ENCODE peak calls at places on chromosomes 16 and 17, in seven cellular contexts. W is sigmoid colon, N is WTC11, T is GM13976, P is dorsolateral prefrontal cortex, E is progenitor cell of endocrine pancreas, A is right lobe of liver. X is an unnamed sample.

GRCh38 chr17:66952031-66952524 is 12.4 kb upstream of the CACNG4 start:
- DNase-seq in A (peak; percentile 28), N (peak; percentile 36), W (no peak), P (no peak), E (no peak), T (no peak), X (peak; percentile 60)

GRCh38 chr17:9880582-9880999 is 24.5 kb downstream of the RCVRN start:
- DNase-seq in W (no peak), P (no peak), A (no peak), T (no peak), N (no peak), E (no peak), X (no peak)

GRCh38 chr16:54374136-54374535 is 87.5 kb upstream of the IRX3 start:
- DNase-seq in A (no peak), W (no peak), T (no peak), E (no peak), N (no peak), P (no peak), X (no peak)

GRCh38 chr17:79925242-79925957 is 86.2 kb upstream of the CBX4 start:
- DNase-seq in P (peak; percentile 57), T (no peak), N (no peak), W (no peak), A (peak; percentile 85), E (no peak), X (peak; percentile 83)

GRCh38 chr16:89274561-89275283 is 57.2 kb downstream of the ZNF778 start:
- DNase-seq in P (no peak), W (no peak), T (no peak), N (no peak), A (no peak), E (no peak), X (peak; percentile 28)

GRCh38 chr17:27575100-27575911 is 55.7 kb upstream of the LGALS9 start:
- DNase-seq in W (no peak), N (no peak), E (no peak), T (no peak), A (no peak), P (no peak), X (no peak)

GRCh38 chr16:87325480-87325879 is 8.3 kb upstream of the C16orf95 start:
- DNase-seq in P (no peak), T (no peak), A (no peak), W (no peak), N (no peak), E (no peak), X (no peak)

GRCh38 chr17:6948562-6948961 is 47.3 kb upstream of the ALOX12 start:
- DNase-seq in E (no peak), W (no peak), N (no peak), A (no peak), T (no peak), P (no peak), X (no peak)

GRCh38 chr17:9383828-9384227 is 191.8 kb downstream of the STX8 start:
- DNase-seq in W (no peak), N (no peak), E (no peak), A (no peak), P (no peak), T (no peak), X (no peak)

GRCh38 chr17:55086635-55087058 is 118.1 kb downstream of the STXBP4 start:
- DNase-seq in T (no peak), P (no peak), W (no peak), A (no peak), E (no peak), N (no peak), X (no peak)

GRCh38 chr16:50284131-50284911 is 18.0 kb downstream of the ADCY7 start:
- DNase-seq in P (no peak), E (no peak), W (no peak), A (peak; percentile 82), T (no peak), N (no peak), X (peak; percentile 65)

DNA sequence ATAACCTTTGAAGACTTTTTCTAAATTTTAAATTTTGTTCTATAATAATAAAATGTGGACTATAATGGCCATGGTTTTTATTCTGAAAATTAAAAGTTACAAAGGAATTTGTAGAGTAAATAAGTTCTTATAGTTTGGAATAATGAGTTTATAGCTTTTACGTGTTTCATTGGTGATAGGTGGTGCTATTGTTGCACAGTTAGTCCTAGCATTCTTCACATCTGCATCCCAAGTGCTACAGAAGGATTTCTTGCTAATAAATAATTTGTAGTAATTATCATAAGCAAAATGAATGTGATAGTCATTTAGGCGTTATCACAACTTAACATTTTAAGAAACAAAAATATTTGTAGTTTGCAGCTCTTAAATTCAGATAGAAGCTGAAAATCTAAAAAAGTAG is 67.9 kb downstream of the BCAS3 start:
- DNase-seq in T (no peak), A (no peak), P (no peak), W (no peak), E (no peak), N (no peak), X (no peak)
- TF ChIP-seq CTCF in T (no peak), A (peak; percentile 7), P (peak; percentile 36), W (no peak), E (no peak), N (no peak), X (no peak)

GRCh38 chr17:33531311-33531710 is 238.2 kb upstream of the ASIC2 start:
- DNase-seq in E (no peak), P (no peak), A (no peak), T (no peak), N (no peak), W (no peak), X (no peak)

GRCh38 chr17:33534063-33534462 is 241.0 kb upstream of the ASIC2 start:
- DNase-seq in E (no peak), T (no peak), W (no peak), P (no peak), N (no peak), A (no peak), X (no peak)
- TF ChIP-seq CTCF in E (no peak), T (no peak), W (no peak), P (no peak), N (no peak), A (no peak), X (no peak)

DNA sequence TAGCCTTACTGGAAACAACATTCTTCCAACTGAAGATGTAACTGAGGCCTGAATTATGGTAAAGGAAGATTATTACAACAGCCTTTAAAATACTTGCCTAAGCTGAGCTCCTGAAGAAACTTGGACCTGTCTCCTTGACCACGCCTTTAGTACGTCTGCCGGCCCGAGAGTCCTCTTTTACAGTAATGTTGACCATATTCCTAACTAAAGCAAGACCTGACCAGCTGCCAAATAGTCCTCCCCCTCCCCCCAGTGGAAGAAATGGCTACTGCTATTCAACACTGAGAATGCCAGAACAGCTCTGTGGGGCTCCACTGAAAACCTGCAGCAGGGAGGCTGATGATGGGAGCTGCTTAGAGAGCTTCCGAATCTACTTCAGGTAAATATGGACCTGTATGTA is 12.6 kb upstream of the FOXJ1 start:
- DNase-seq in T (no peak), W (peak; percentile 69), E (no peak), N (no peak), A (no peak), P (no peak), X (no peak)
- TF ChIP-seq CTCF in T (no peak), W (no peak), E (peak; percentile 39), N (no peak), A (no peak), P (no peak), X (no peak)

DNA sequence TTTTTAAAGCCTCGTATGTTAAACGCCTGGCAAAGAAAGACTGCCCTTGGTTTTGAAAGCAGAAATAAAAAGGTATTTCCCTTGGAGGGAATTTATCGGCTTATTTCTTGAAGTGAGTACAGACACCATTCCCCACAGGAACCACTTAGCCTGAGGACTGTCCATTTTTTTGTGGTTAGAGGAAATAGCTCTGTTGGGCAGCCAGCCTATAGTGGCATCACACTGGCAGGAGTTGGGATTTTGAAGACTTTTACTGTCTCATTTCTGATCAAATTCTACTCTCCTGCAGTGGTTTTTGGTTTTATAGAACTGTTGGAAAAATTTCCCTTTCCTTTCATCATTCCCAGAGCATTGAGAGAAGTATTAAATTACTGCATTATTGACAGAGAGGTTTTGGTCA is 34.1 kb upstream of the CDC6 start:
- DNase-seq in N (no peak), P (no peak), W (no peak), T (no peak), A (no peak), E (no peak), X (no peak)
- TF ChIP-seq CTCF in N (no peak), P (no peak), W (no peak), T (no peak), A (no peak), E (no peak), X (no peak)

DNA sequence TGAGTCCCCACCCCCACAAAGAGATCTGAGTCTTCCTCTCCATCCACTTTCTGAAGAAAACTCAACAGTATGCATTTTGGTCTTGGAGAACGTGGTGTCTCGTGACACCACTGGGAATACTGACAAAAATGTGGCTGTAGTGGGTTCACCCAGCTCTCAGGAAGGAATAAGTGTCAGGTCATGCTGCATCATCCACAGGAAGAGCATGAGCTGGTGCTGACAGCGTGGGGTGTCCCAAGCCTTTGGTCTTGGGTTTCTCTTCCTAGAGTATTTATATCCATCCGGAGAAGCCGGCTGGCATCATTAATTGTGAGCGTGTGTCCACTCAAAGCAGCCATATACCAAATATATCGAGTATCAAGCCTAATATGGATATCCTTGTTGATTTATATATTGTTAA is 55.9 kb downstream of the C17orf67 start:
- DNase-seq in A (no peak), E (no peak), N (no peak), W (no peak), P (no peak), T (no peak), X (no peak)
- TF ChIP-seq CTCF in A (no peak), E (no peak), N (no peak), W (no peak), P (no peak), T (no peak), X (no peak)

DNA sequence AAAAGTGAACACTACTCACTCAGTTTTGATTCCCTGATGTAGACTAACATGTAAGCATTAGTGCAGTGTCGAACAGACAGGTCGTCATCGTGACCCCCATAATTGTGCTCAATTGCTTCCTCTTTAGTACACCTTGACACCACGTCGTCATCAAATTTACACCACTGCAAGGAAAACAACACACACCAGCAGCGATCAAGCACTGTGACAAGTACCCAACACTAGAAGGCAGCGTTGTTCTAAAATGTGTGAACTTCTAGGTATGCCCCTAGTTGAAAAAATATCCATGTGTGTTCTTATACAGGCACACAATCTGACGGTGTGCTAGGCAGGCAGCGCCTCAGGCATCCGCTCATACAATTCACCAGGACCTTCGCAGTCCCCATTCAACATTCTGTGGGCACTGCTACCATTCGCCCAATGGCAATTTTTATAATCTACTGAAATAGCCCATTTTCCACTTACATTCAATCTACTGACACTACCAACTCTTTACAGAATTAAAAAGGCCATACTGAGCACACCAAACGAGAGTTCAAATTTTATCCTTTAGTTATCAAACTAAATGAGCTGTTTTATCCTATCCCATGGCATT is 23.1 kb downstream of the LITAFD start:
- DNase-seq in A (no peak), N (no peak), T (no peak), E (no peak), W (no peak), P (no peak), X (no peak)
- TF ChIP-seq CTCF in A (peak; percentile 42), N (no peak), T (peak; percentile 46), E (peak; percentile 55), W (peak; percentile 17), P (peak; percentile 19), X (no peak)

GRCh38 chr17:33021731-33022408 is 30.2 kb downstream of the SPACA3 start:
- DNase-seq in E (no peak), W (no peak), P (no peak), A (no peak), N (no peak), T (no peak), X (no peak)
- TF ChIP-seq CTCF in E (no peak), W (no peak), P (no peak), A (no peak), N (peak; percentile 27), T (no peak), X (no peak)

X was measured in mucosa of descending colon.